ENCODE peak calls at places on chromosomes 13 and 19, in four cellular contexts. One of them, this sample, is unnamed.

GRCh38 chr13:26971990-26972888 is 199.4 kb downstream of the USP12 start:
- DNase-seq in NCI-H2171: peak; percentile 54
- DNase-seq in lower leg skin: no peak
- DNase-seq in cortex of kidney: no peak
- DNase-seq in this sample: no peak

GRCh38 chr13:45849408-45849807 is 2.1 kb downstream of the SIAH3 start:
- DNase-seq in lower leg skin: no peak
- DNase-seq in NCI-H2171: no peak
- DNase-seq in cortex of kidney: no peak
- DNase-seq in this sample: no peak

GRCh38 chr19:30865481-30865880 is 483.8 kb downstream of the TSHZ3 start:
- DNase-seq in lower leg skin: peak; percentile 32
- DNase-seq in cortex of kidney: no peak
- DNase-seq in NCI-H2171: no peak
- DNase-seq in this sample: no peak

GRCh38 chr19:11964858-11965645 is at the start of gene ZNF763:
- DNase-seq in NCI-H2171: no peak
- DNase-seq in cortex of kidney: no peak
- DNase-seq in lower leg skin: peak; percentile 99
- DNase-seq in this sample: no peak

GRCh38 chr13:20728579-20729300 is 25.2 kb downstream of the IL17D start:
- DNase-seq in cortex of kidney: no peak
- DNase-seq in NCI-H2171: no peak
- DNase-seq in lower leg skin: no peak
- DNase-seq in this sample: no peak

GRCh38 chr13:29878101-29878500 is 27.7 kb upstream of the UBL3 start:
- DNase-seq in cortex of kidney: no peak
- DNase-seq in NCI-H2171: no peak
- DNase-seq in lower leg skin: no peak
- DNase-seq in this sample: no peak

GRCh38 chr13:43880930-43881329 is 1.2 kb downstream of the LACC1 start:
- DNase-seq in NCI-H2171: no peak
- DNase-seq in lower leg skin: no peak
- DNase-seq in cortex of kidney: no peak
- DNase-seq in this sample: no peak

GRCh38 chr13:79678100-79678499 is 197.1 kb downstream of the NDFIP2 start:
- DNase-seq in cortex of kidney: no peak
- DNase-seq in NCI-H2171: no peak
- DNase-seq in lower leg skin: no peak
- DNase-seq in this sample: no peak

GRCh38 chr19:53131085-53131484 is 1.6 kb downstream of the ZNF415 start:
- DNase-seq in lower leg skin: no peak
- DNase-seq in NCI-H2171: no peak
- DNase-seq in cortex of kidney: no peak
- DNase-seq in this sample: no peak

GRCh38 chr13:41603917-41604316 is 146.6 kb downstream of the RGCC start:
- DNase-seq in lower leg skin: no peak
- DNase-seq in NCI-H2171: no peak
- DNase-seq in cortex of kidney: no peak
- DNase-seq in this sample: no peak

GRCh38 chr13:64428196-64428595 is 2801.9 kb downstream of the PCDH9 start:
- DNase-seq in cortex of kidney: no peak
- DNase-seq in NCI-H2171: no peak
- DNase-seq in lower leg skin: no peak
- DNase-seq in this sample: no peak

GRCh38 chr13:22031702-22032286 is 360.9 kb downstream of the FGF9 start:
- DNase-seq in lower leg skin: no peak
- DNase-seq in cortex of kidney: no peak
- DNase-seq in NCI-H2171: no peak
- DNase-seq in this sample: no peak

GRCh38 chr13:26957163-26957562 is 196.6 kb upstream of the GPR12 start:
- DNase-seq in lower leg skin: no peak
- DNase-seq in cortex of kidney: no peak
- DNase-seq in NCI-H2171: no peak
- DNase-seq in this sample: no peak

GRCh38 chr19:8517551-8518442 is 3.8 kb upstream of the ZNF414 start:
- DNase-seq in cortex of kidney: no peak
- DNase-seq in lower leg skin: no peak
- DNase-seq in NCI-H2171: no peak
- DNase-seq in this sample: no peak

GRCh38 chr13:92407858-92408257 is 818.7 kb upstream of the GPC6 start:
- DNase-seq in lower leg skin: no peak
- DNase-seq in NCI-H2171: no peak
- DNase-seq in cortex of kidney: no peak
- DNase-seq in this sample: no peak

GRCh38 chr13:30113983-30114491 is 193.3 kb downstream of the KATNAL1 start:
- DNase-seq in NCI-H2171: no peak
- DNase-seq in lower leg skin: no peak
- DNase-seq in cortex of kidney: no peak
- DNase-seq in this sample: no peak

This sample was measured in vagina.